ENCODE peak calls at places on chromosome 7, in four cellular contexts. One of them, this sample, is unnamed.

GRCh38 chr7:134364619-134365037 is 47.9 kb upstream of the SLC35B4 start:
- DNase-seq in K562: no peak
- DNase-seq in GM12892: no peak
- DNase-seq in HepG2: peak
- DNase-seq in this sample: no peak

GRCh38 chr7:16484453-16485158 is 19.1 kb upstream of the SOSTDC1 start:
- DNase-seq in HepG2: peak
- DNase-seq in GM12892: no peak
- DNase-seq in K562: peak
- DNase-seq in this sample: no peak

GRCh38 chr7:90850516-90850915 is 254.4 kb downstream of the CDK14 start:
- DNase-seq in GM12892: no peak
- DNase-seq in HepG2: no peak
- DNase-seq in K562: no peak
- DNase-seq in this sample: no peak

GRCh38 chr7:683526-684205 is 42.8 kb upstream of the DNAAF5 start:
- DNase-seq in GM12892: no peak
- DNase-seq in HepG2: no peak
- DNase-seq in K562: no peak
- DNase-seq in this sample: no peak

GRCh38 chr7:132412435-132412834 is 163.8 kb downstream of the PLXNA4 start:
- DNase-seq in HepG2: no peak
- DNase-seq in K562: no peak
- DNase-seq in GM12892: no peak
- DNase-seq in this sample: no peak

GRCh38 chr7:134562136-134562535 is 13.2 kb downstream of the AKR1B15 start:
- DNase-seq in GM12892: no peak
- DNase-seq in HepG2: no peak
- DNase-seq in K562: no peak
- DNase-seq in this sample: no peak

GRCh38 chr7:67805921-67806471 is 809.4 kb downstream of the TYW1 start:
- DNase-seq in K562: no peak
- DNase-seq in GM12892: no peak
- DNase-seq in HepG2: no peak
- DNase-seq in this sample: no peak

GRCh38 chr7:152522551-152522950 is 86.7 kb upstream of the KMT2C start:
- DNase-seq in K562: no peak
- DNase-seq in HepG2: no peak
- DNase-seq in GM12892: no peak
- DNase-seq in this sample: no peak

GRCh38 chr7:30253796-30254165 is 30.6 kb upstream of the ZNRF2 start:
- DNase-seq in HepG2: no peak
- DNase-seq in GM12892: no peak
- DNase-seq in K562: no peak
- DNase-seq in this sample: no peak

GRCh38 chr7:149719050-149719899 is 54.1 kb downstream of the ZNF467 start:
- DNase-seq in HepG2: no peak
- DNase-seq in K562: peak
- DNase-seq in GM12892: no peak
- DNase-seq in this sample: no peak

GRCh38 chr7:19290936-19291335 is 145.7 kb upstream of the FERD3L start:
- DNase-seq in K562: no peak
- DNase-seq in HepG2: no peak
- DNase-seq in GM12892: no peak
- DNase-seq in this sample: no peak

GRCh38 chr7:151059362-151060112 is at the start of gene SLC4A2:
- DNase-seq in GM12892: peak
- DNase-seq in K562: peak
- DNase-seq in HepG2: peak
- DNase-seq in this sample: peak

GRCh38 chr7:91913612-91914011 is 27.1 kb upstream of the AKAP9 start:
- DNase-seq in K562: no peak
- DNase-seq in GM12892: no peak
- DNase-seq in HepG2: no peak
- DNase-seq in this sample: no peak

GRCh38 chr7:77479536-77480088 is 57.5 kb upstream of the PTPN12 start:
- DNase-seq in HepG2: peak
- DNase-seq in GM12892: no peak
- DNase-seq in K562: no peak
- DNase-seq in this sample: no peak

GRCh38 chr7:117706191-117706590 is 167.1 kb downstream of the CTTNBP2 start:
- DNase-seq in K562: no peak
- DNase-seq in HepG2: no peak
- DNase-seq in GM12892: no peak
- DNase-seq in this sample: no peak

GRCh38 chr7:46279290-46279689 is 358.2 kb upstream of the IGFBP3 start:
- DNase-seq in GM12892: no peak
- DNase-seq in K562: no peak
- DNase-seq in HepG2: no peak
- DNase-seq in this sample: no peak

GRCh38 chr7:43577485-43577951 is 5.4 kb upstream of the STK17A start:
- DNase-seq in GM12892: no peak
- DNase-seq in HepG2: no peak
- DNase-seq in K562: peak
- DNase-seq in this sample: no peak

DNA sequence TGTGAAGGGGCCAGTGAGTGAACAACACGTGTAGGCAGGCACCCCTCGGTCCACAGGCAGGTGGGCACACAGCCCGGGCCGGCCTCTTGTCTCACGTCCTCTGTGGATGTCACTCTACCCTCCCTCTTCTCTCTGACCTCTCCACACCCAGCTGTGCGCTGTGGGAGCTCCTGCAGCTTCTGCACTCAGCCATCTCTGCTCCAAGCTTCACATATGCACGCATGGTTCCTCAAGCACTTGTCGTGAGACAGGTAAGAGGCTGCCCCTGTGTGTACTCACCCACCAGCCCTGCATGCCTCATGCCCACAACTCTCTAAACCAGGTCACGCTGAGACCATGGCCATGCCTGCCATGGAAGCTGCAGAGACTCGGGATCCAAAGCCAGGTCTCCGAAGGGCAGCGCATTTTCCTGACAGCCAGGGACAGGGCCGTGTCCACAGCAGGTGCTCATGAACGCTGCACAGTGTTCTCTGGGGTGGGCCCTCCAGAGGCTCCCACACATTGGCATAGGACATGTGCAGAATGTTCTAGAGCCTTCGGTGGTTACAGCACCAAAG is 477.5 kb downstream of the PTPRN2 start:
- DNase-seq in K562: no peak
- DNase-seq in GM12892: no peak
- DNase-seq in HepG2: no peak
- DNase-seq in this sample: no peak
- TF ChIP-seq TAF1 in K562: no peak
- TF ChIP-seq TAF1 in GM12892: no peak
- TF ChIP-seq TAF1 in HepG2: no peak
- TF ChIP-seq TAF1 in this sample: no peak

GRCh38 chr7:99910976-99911375 is 8.4 kb downstream of the TRIM4 start:
- DNase-seq in K562: no peak
- DNase-seq in GM12892: no peak
- DNase-seq in HepG2: no peak
- DNase-seq in this sample: no peak
- TF ChIP-seq TAF1 in K562: no peak
- TF ChIP-seq TAF1 in GM12892: no peak
- TF ChIP-seq TAF1 in HepG2: no peak
- TF ChIP-seq TAF1 in this sample: no peak

GRCh38 chr7:102913846-102914245 is 1.0 kb downstream of the LRRC17 start:
- DNase-seq in HepG2: no peak
- DNase-seq in GM12892: no peak
- DNase-seq in K562: no peak
- DNase-seq in this sample: no peak
- TF ChIP-seq TAF1 in HepG2: no peak
- TF ChIP-seq TAF1 in GM12892: no peak
- TF ChIP-seq TAF1 in K562: no peak
- TF ChIP-seq TAF1 in this sample: no peak

DNA sequence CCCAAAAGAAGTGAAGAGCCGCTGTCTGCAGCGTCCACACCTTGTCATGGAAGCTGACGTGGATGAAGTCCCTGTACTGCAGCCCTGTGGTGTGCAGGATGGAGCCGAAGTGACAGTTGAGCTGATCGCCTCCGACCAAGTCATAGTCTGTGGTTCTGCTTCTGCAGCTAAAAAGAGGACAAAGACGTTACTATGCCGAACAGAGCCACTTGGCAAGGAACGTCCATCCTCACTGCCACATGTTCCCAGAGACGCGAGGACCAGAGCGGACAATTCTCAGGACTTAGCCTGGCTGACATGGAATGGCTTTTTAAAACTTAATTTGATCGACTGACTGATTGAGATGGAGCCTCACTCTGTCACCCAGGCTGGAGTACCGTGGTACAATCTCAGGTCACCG is 21.8 kb downstream of the DAGLB start:
- DNase-seq in HepG2: no peak
- DNase-seq in GM12892: no peak
- DNase-seq in K562: no peak
- DNase-seq in this sample: no peak
- TF ChIP-seq TAF1 in HepG2: no peak
- TF ChIP-seq TAF1 in GM12892: no peak
- TF ChIP-seq TAF1 in K562: no peak
- TF ChIP-seq TAF1 in this sample: no peak

DNA sequence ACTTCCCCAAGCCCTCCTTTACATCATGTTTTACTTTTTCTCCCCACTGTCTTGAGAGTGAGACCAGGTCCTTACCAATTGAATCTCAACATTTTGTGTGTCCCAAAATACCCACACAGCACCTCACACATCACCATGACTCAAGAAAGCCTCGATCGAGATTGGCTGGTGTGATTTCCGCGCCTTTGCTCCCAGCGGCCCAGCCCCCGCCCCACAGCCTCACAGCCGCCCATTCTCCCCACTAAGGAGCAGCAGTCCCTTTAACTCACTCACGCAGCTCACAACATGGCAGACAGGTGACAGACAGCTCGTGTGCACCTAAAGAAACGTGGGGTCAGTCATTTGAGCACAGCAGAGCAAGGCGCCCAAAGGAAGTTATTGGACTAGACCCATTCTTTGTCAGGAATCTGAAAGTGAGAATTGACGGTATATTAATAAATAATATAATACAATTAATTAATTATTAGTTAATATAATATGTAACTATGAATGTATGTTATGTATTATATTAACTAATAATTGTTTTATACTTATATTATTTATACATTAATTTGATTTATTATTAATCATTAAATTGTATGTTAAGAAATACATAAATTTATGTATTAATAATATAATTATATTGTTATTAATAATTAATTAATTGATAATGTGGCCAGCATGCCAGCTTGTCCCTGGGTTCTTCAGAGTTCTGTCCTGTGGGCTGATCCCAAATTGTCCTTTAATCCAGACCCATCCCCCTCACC is 204.9 kb upstream of the RNF32 start:
- DNase-seq in GM12892: no peak
- DNase-seq in K562: no peak
- DNase-seq in HepG2: no peak
- DNase-seq in this sample: no peak
- TF ChIP-seq TAF1 in GM12892: no peak
- TF ChIP-seq TAF1 in K562: no peak
- TF ChIP-seq TAF1 in HepG2: no peak
- TF ChIP-seq TAF1 in this sample: no peak

GRCh38 chr7:50633414-50633710 is 68.2 kb upstream of the DDC start:
- DNase-seq in HepG2: no peak
- DNase-seq in GM12892: no peak
- DNase-seq in K562: no peak
- DNase-seq in this sample: no peak

GRCh38 chr7:50634378-50634777 is 69.2 kb upstream of the DDC start:
- DNase-seq in K562: no peak
- DNase-seq in GM12892: no peak
- DNase-seq in HepG2: no peak
- DNase-seq in this sample: no peak

GRCh38 chr7:50631100-50631499 is 65.9 kb upstream of the DDC start:
- DNase-seq in K562: no peak
- DNase-seq in HepG2: no peak
- DNase-seq in GM12892: no peak
- DNase-seq in this sample: no peak

GRCh38 chr7:50631639-50632038 is 66.4 kb upstream of the DDC start:
- DNase-seq in K562: no peak
- DNase-seq in HepG2: no peak
- DNase-seq in GM12892: no peak
- DNase-seq in this sample: no peak

DNA sequence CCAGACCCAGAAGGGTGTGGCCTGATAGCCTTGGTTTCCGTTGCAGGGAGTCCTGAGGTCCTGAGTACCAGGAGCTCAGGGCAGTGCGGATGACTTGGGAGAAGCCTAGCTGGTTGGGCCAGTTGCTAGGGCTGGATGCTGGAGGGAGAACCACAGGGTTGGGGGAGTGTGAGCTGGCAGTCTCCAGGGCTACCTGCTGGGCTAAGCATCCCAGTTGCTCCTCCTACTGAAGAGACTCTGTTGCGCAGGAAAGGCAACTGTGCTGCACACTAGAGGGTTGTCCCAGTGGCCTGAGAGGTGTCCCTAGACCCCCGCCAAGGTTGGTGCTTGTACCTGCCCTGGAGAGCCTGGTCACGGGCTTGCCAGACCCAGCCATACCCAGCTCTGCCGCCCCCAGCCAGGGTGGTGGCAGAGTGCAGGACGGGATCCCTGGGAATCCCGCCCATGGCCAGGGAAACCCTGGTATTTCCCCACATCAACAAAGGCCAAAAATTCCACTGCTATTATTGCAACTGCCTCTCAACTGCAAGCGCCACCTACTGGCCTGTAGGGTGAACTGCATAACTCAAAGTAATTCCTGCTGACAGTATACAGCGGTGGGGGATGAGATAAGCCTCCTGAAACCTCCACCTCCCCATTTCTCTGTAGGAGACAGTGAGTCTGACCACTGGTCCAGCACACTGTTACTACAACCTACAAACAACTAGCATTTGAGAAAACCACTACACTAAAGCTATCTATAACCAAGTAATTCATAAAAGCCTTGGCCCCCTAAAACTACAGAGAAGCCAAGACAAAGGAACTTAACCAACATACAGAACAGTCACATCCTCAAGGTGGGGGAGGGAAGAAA is 67.6 kb upstream of the DDC start:
- DNase-seq in GM12892: no peak
- DNase-seq in HepG2: peak
- DNase-seq in K562: peak
- DNase-seq in this sample: peak
- TF ChIP-seq TAF1 in GM12892: no peak
- TF ChIP-seq TAF1 in HepG2: no peak
- TF ChIP-seq TAF1 in K562: no peak
- TF ChIP-seq TAF1 in this sample: no peak

DNA sequence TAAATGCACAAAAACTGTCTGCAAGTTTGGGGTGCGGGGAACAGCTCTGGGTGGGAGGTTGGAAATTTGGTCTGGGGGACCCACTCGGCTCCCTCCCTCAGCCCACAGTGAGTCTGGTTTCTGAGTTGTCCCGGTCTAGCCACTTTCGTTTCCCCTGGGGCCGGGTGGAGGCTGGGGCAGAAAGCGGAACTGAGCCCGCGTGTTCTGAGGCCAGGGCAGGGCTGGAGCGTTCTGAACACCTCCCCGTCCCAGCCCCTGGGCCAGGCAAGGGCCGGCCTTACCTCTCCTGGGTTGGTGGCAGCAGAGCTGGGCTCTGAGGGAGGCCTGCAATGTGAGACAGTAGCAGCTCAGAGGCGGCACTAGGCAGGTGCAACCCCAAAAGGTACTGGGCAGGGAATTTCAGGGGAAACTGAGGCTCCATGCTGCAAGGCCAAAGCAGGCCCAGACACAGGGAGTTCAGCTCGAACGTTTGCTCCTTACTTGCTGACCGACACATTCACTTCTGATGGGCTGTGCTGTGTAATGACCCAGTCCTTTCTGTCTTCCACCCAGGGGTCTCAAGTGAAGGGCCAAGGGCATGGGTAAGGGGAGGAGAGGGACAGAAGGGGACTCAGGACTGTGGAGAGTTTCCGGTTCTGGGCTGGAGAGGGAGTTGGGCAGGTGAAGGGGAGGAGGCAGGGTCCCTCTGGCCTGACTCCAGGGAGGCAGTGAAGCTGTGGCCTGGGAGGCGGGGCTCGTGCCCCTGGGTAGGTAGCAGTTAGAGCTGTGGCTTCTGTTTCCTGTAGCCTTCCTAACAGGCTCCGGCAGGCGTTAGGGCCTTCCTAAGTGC is 3.0 kb downstream of the IRF5 start:
- DNase-seq in HepG2: no peak
- DNase-seq in GM12892: peak
- DNase-seq in K562: no peak
- DNase-seq in this sample: peak
- TF ChIP-seq TAF1 in HepG2: no peak
- TF ChIP-seq TAF1 in GM12892: peak
- TF ChIP-seq TAF1 in K562: no peak
- TF ChIP-seq TAF1 in this sample: peak

This sample was measured in GM12891.